ENCODE peak calls at places on chromosome 6, in six cellular contexts. I, Z, C, Q, D and U are unnamed samples.

GRCh38 chr6:40937491-40937890 is 101.5 kb downstream of the UNC5CL start:
- DNase-seq in I (no peak), Z (no peak), C (no peak), Q (no peak), D (no peak), U (no peak)

GRCh38 chr6:134962421-134962820 is 12.5 kb upstream of the ALDH8A1 start:
- DNase-seq in I (no peak), Z (no peak), C (no peak), Q (no peak), D (no peak), U (no peak)

GRCh38 chr6:62652692-62653328 is 366.8 kb upstream of the KHDRBS2 start:
- DNase-seq in I (no peak), Z (peak; percentile 3), C (no peak), Q (no peak), D (peak; percentile 52), U (no peak)

GRCh38 chr6:130526466-130526865 is 160.6 kb downstream of the TMEM200A start:
- DNase-seq in I (no peak), Z (no peak), C (no peak), Q (no peak), D (no peak), U (no peak)

GRCh38 chr6:88843040-88843439 is 120.4 kb downstream of the RNGTT start:
- DNase-seq in I (no peak), Z (no peak), C (no peak), Q (no peak), D (no peak), U (no peak)

GRCh38 chr6:6918216-6918983 is 189.4 kb upstream of the RREB1 start:
- DNase-seq in I (no peak), Z (peak; percentile 44), C (no peak), Q (no peak), D (no peak), U (no peak)

GRCh38 chr6:75230484-75231325 is 12.9 kb downstream of the COX7A2 start:
- DNase-seq in I (no peak), Z (peak; percentile 52), C (peak; percentile 58), Q (no peak), D (peak; percentile 66), U (no peak)

GRCh38 chr6:133833905-133834304 is 55.0 kb upstream of the TCF21 start:
- DNase-seq in I (no peak), Z (peak; percentile 27), C (no peak), Q (no peak), D (no peak), U (no peak)

GRCh38 chr6:168546173-168546572 is 105.2 kb downstream of the SMOC2 start:
- DNase-seq in I (no peak), Z (no peak), C (no peak), Q (peak; percentile 58), D (no peak), U (no peak)

GRCh38 chr6:4819706-4820283 is 43.6 kb downstream of the CDYL start:
- DNase-seq in I (no peak), Z (no peak), C (no peak), Q (no peak), D (peak; percentile 25), U (no peak)

GRCh38 chr6:10528170-10528981 is 7.2 kb downstream of the GCNT2 start:
- DNase-seq in I (no peak), Z (peak; percentile 74), C (peak; percentile 94), Q (no peak), D (no peak), U (no peak)

GRCh38 chr6:130587778-130588520 is 222.1 kb downstream of the TMEM200A start:
- DNase-seq in I (no peak), Z (no peak), C (no peak), Q (no peak), D (no peak), U (no peak)

GRCh38 chr6:100518588-100518987 is 53.9 kb upstream of the SIM1 start:
- DNase-seq in I (no peak), Z (no peak), C (no peak), Q (no peak), D (no peak), U (no peak)

GRCh38 chr6:119025793-119026192 is 52.7 kb downstream of the FAM184A start:
- DNase-seq in I (no peak), Z (no peak), C (no peak), Q (no peak), D (no peak), U (no peak)

GRCh38 chr6:30670760-30671527 is 1.9 kb downstream of the DHX16 start:
- DNase-seq in I (peak; percentile 24), Z (no peak), C (peak; percentile 45), Q (no peak), D (peak; percentile 33), U (no peak)

GRCh38 chr6:1614448-1614766 is 4.7 kb downstream of the FOXC1 start:
- DNase-seq in I (no peak), Z (no peak), C (no peak), Q (no peak), D (peak; percentile 55), U (no peak)

GRCh38 chr6:3341467-3341866 is 82.7 kb downstream of the PSMG4 start:
- DNase-seq in I (no peak), Z (no peak), C (no peak), Q (peak; percentile 60), D (peak; percentile 69), U (no peak)

GRCh38 chr6:31058128-31058894 is 48.0 kb downstream of the MUC22 start:
- DNase-seq in I (no peak), Z (peak; percentile 68), C (peak; percentile 61), Q (no peak), D (peak; percentile 83), U (no peak)

GRCh38 chr6:123118811-123119210 is 122.8 kb downstream of the CLVS2 start:
- DNase-seq in I (no peak), Z (peak; percentile 17), C (no peak), Q (no peak), D (no peak), U (no peak)

GRCh38 chr6:154229796-154230195 is 126.8 kb downstream of the IPCEF1 start:
- DNase-seq in I (no peak), Z (no peak), C (no peak), Q (no peak), D (no peak), U (no peak)

GRCh38 chr6:37127961-37128862 is 41.7 kb upstream of the PIM1 start:
- DNase-seq in I (no peak), Z (peak; percentile 48), C (peak; percentile 97), Q (no peak), D (no peak), U (no peak)

GRCh38 chr6:37131960-37132253 is 38.0 kb upstream of the PIM1 start:
- DNase-seq in I (no peak), Z (no peak), C (no peak), Q (no peak), D (no peak), U (no peak)

GRCh38 chr6:37130704-37131103 is 39.2 kb upstream of the PIM1 start:
- DNase-seq in I (no peak), Z (peak; percentile 72), C (peak; percentile 68), Q (peak; percentile 72), D (no peak), U (no peak)

GRCh38 chr6:37134622-37135191 is 35.2 kb upstream of the PIM1 start:
- DNase-seq in I (no peak), Z (peak; percentile 96), C (no peak), Q (peak; percentile 64), D (no peak), U (no peak)

DNA sequence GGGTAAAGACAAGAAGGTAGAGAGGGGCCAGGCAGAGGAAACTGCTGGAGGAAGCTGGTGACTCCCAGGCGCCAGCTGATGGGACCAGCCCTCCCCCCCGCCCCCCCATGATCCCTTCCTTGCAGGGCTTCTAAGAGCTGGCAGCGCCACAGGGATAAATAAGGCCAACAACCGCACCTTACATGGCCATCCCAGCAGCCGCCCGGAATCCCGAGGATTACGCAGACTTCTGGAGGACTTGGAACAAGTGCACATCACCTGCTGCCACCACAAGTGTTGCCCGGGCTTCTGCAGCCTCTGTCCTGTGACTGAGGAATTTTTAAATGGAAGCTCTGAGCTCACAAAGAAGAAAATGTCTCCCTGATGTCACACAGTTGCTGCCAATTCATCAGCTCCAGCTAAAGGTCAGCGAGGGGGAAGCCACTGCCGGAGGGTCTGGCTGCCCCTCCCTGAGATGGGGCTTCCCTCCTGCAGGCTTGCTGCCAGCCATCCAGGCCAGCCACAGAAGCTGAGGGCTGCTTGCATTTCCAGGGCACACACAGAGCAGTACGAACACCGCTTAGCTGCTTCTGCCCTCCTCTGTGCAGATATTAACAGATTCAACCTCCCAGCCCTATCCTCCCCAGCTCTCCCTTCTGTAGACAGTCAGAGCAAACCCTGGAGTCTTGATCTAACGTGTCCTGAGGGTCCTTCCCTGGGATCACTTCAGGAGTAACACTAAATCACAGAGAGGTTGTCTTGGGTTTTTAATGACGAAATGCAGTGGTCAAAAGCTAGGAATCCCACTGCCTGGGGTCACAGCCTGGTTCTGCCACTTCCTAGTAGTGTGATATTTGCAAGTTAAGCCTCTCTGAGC is 38.6 kb upstream of the PIM1 start:
- DNase-seq in I (no peak), Z (peak; percentile 88), C (peak; percentile 68), Q (peak; percentile 82), D (peak; percentile 55), U (peak; percentile 81)
- H3K27ac ChIP-seq in I (no peak overlapping the region), Z (peak overlapping the region; percentile 83), C (peak overlapping the region; percentile 95), Q (peak overlapping the region; percentile 98), D (peak overlapping the region; percentile 64), U (peak overlapping the region; percentile 83)

DNA sequence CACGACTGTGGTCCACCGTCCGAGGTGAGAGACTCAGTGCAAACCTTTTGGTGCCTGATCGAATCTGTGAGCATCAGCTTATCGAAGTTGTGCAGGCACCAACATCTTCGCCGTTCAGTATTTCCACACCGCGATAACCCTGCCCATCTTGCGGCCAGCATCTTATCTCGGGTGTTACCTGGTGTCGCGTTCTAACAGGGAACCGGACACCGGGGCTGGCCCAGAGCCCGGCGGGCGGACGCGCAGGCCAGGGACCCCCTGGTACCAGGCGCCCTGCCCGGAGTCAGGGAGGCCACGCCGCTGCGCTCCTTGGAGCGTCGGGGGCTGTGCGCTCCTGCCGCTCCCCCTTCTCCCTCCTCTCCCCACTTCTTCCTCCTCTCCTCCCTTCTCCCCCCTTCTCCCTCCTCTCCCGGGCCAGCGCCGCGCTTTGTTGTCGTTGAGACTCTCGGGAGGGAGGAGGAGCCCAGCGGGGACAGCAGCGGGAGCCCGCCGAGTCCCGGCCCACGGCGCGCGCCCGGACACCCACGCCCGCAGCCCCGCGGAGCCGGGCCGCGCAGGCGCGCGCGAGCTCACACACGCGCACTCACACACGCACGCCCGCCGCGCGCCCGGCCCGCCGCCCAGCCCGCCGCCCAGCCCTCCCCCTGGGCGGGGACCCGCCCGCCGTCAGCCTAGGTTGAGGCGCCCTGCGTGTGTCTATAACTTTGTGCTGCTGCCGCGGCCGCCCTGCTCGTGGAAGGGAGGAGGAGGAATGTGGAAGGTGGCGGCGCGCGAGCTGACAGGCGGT is 1.4 kb upstream of the FOXO3 start:
- DNase-seq in I (peak; percentile 94), Z (peak; percentile 72), C (peak; percentile 64), Q (peak; percentile 93), D (peak; percentile 89), U (peak; percentile 97)
- H3K4me1 ChIP-seq in I (peaks cover 3% of the 10 kb centered on the region), Z (peaks cover 20% of the 10 kb centered on the region), C (peaks cover 53% of the 10 kb centered on the region), Q (peaks cover 40% of the 10 kb centered on the region), D (peaks cover 16% of the 10 kb centered on the region), U (peaks cover 47% of the 10 kb centered on the region)

DNA sequence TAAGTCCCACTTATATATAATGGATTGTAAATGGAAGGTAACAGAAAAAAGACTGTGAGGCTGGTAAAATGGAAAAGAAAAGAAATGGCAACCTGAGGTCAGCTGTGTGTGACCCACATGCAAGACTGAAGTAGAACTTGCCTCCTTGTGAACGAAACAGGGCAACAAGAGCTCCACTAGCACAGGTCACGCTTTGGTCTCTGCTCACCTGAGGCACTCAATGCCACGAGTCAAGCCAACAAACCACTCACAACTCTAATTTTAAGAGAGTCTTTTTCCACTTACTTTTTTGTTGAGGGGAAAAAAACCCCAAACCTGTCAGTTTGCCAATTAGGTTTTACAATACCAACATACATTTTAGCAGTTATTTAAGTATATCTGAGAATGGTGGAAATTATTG is 65.2 kb downstream of the PDE10A start:
- DNase-seq in I (no peak), Z (no peak), C (no peak), Q (no peak), D (no peak), U (no peak)
- H3K27ac ChIP-seq in I (no peak overlapping the region), Z (no peak overlapping the region), C (no peak overlapping the region), Q (no peak overlapping the region), D (no peak overlapping the region), U (no peak overlapping the region)

GRCh38 chr6:166286831-166287271 is 21.3 kb downstream of the PRR18 start:
- DNase-seq in I (no peak), Z (no peak), C (no peak), Q (no peak), D (no peak), U (no peak)
- H3K4me1 ChIP-seq in I (no peaks in the 10 kb centered on the region), Z (no peaks in the 10 kb centered on the region), C (no peaks in the 10 kb centered on the region), Q (no peaks in the 10 kb centered on the region), D (peaks cover 15% of the 10 kb centered on the region), U (no peaks in the 10 kb centered on the region)